ENCODE peak calls at places on chromosomes 12 and 14, in four cellular contexts. J, Z, N and B are unnamed samples.

GRCh38 chr12:49482095-49483051 is 56.5 kb upstream of the KCNH3 start:
- DNase-seq in Z (no peak), N (no peak), J (no peak), B (no peak)

GRCh38 chr12:101671157-101671791 is 26.2 kb upstream of the CHPT1 start:
- DNase-seq in J (no peak), Z (no peak), N (no peak), B (no peak)

GRCh38 chr12:126936181-126936851 is 1330.7 kb upstream of the TMEM132C start:
- DNase-seq in N (no peak), Z (peak; percentile 33), J (no peak), B (no peak)

GRCh38 chr12:43332977-43333649 is 218.9 kb downstream of the ADAMTS20 start:
- DNase-seq in Z (no peak), J (no peak), N (no peak), B (no peak)

GRCh38 chr12:69682136-69682755 is 16.9 kb downstream of the BEST3 start:
- DNase-seq in Z (no peak), N (no peak), J (no peak), B (no peak)

GRCh38 chr12:105947906-105948305 is 190.8 kb downstream of the NUAK1 start:
- DNase-seq in J (no peak), Z (no peak), N (no peak), B (no peak)

GRCh38 chr14:101112351-101113107 is 209.0 kb upstream of the RTL1 start:
- DNase-seq in J (no peak), Z (no peak), N (no peak), B (no peak)

GRCh38 chr14:74085047-74085637 is 386 bp downstream of the LIN52 start:
- DNase-seq in N (peak; percentile 35), Z (no peak), J (peak; percentile 73), B (peak; percentile 23)

GRCh38 chr12:80400591-80400991 is 43.4 kb upstream of the PTPRQ start:
- DNase-seq in N (no peak), Z (no peak), J (peak; percentile 60), B (no peak)

GRCh38 chr14:65222434-65222833 is 120.1 kb upstream of the MAX start:
- DNase-seq in N (no peak), Z (peak; percentile 51), J (peak; percentile 67), B (no peak)

GRCh38 chr12:57151741-57152407 is 4.5 kb upstream of the LRP1-AS start:
- DNase-seq in J (no peak), Z (no peak), N (no peak), B (no peak)

GRCh38 chr12:20368653-20369163 is 371 bp downstream of the PDE3A start:
- DNase-seq in N (peak; percentile 67), Z (peak; percentile 9), J (peak; percentile 76), B (no peak)

GRCh38 chr12:58268080-58268479 is 326.7 kb downstream of the ATP23 start:
- DNase-seq in Z (no peak), N (no peak), J (no peak), B (no peak)

GRCh38 chr12:3135522-3136461 is 58.6 kb downstream of the TSPAN9 start:
- DNase-seq in J (peak; percentile 84), N (peak; percentile 84), Z (peak; percentile 26), B (peak; percentile 31)

GRCh38 chr12:91819132-91819447 is 326.6 kb downstream of the BTG1 start:
- DNase-seq in J (no peak), Z (peak; percentile 43), N (no peak), B (no peak)

GRCh38 chr12:104605685-104606084 is 148.9 kb downstream of the CHST11 start:
- DNase-seq in N (no peak), J (no peak), Z (no peak), B (peak; percentile 29)

GRCh38 chr14:101887219-101887618 is 77.2 kb upstream of the DYNC1H1 start:
- DNase-seq in Z (no peak), N (no peak), J (no peak), B (no peak)

GRCh38 chr14:50230601-50231474 is 540 bp downstream of the SOS2 start:
- DNase-seq in Z (peak; percentile 39), N (no peak), J (peak; percentile 26), B (peak; percentile 64)

GRCh38 chr12:112685321-112685720 is 106.2 kb upstream of the RPH3A start:
- DNase-seq in N (no peak), J (no peak), Z (no peak), B (no peak)

GRCh38 chr12:116104167-116104750 is 173.2 kb downstream of the MED13L start:
- DNase-seq in Z (no peak), N (no peak), J (no peak), B (no peak)

GRCh38 chr14:21526672-21527319 is 650 bp upstream of the SALL2 start:
- DNase-seq in N (peak; percentile 84), Z (no peak), J (peak; percentile 94), B (no peak)

GRCh38 chr14:21527320-21527679 is 1.2 kb upstream of the SALL2 start:
- DNase-seq in N (no peak), J (no peak), Z (no peak), B (no peak)

GRCh38 chr14:21525995-21526671 is at the start of gene SALL2:
- DNase-seq in N (peak; percentile 92), J (peak; percentile 98), Z (peak; percentile 80), B (peak; percentile 79)

GRCh38 chr14:21529515-21529914 is 3.4 kb upstream of the SALL2 start:
- DNase-seq in Z (no peak), N (no peak), J (no peak), B (no peak)

DNA sequence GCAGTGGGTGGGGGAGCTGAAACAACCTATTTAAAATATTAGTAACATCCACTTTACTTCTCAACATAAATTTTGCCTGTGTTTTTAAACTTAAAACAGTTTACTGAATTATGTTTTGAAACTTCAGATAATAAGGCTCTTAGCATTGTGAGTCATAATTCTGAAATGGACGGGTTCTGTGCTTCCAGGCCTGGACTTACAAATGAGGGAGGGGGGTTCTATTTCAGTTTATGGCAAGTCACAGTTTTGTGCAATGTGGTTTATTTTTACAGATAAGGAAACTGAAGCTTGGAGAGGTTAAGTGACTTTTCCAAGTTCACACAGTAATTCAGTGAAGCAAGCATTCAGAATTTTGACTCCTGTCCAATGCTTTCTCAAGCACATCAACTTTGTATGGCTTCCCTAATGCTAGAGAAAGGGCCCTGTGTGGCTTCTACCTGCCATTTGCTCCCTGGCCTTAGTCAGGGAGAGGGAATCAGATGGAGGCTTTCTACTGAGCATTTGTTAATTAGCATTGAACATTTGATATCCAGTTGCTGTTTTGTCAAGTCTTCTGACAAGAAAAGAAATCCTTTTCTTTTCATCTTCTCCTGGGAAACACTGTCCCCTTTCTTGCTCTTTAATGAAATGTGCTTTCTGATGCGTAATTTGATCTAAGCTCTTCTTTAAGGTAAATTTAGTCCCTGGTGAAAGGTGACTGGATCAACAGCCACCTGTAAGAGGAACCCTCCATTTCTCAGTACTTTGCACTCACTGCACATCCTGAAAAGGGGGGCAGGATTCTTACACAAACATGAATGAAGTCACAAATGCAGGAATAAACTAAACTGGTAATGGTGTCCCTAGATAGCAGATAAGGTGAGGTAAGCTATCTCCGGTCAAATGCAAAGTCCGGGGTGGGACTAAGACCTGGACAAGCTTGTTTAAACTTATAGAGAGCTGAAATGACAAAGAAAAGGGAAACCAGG is 2.5 kb upstream of the SALL2 start:
- DNase-seq in Z (no peak), J (no peak), N (no peak), B (no peak)
- H3K27ac ChIP-seq in Z (no peak overlapping the region), J (peak overlapping the region; percentile 100), N (peak overlapping the region; percentile 80), B (no peak overlapping the region)

GRCh38 chr12:54608786-54609185 is 20.3 kb upstream of the PPP1R1A start:
- DNase-seq in J (no peak), Z (no peak), N (no peak), B (no peak)
- H3K27me3 ChIP-seq in J (peaks cover 73% of the 10 kb centered on the region), Z (no peaks in the 10 kb centered on the region), N (no peaks in the 10 kb centered on the region), B (no peaks in the 10 kb centered on the region)

DNA sequence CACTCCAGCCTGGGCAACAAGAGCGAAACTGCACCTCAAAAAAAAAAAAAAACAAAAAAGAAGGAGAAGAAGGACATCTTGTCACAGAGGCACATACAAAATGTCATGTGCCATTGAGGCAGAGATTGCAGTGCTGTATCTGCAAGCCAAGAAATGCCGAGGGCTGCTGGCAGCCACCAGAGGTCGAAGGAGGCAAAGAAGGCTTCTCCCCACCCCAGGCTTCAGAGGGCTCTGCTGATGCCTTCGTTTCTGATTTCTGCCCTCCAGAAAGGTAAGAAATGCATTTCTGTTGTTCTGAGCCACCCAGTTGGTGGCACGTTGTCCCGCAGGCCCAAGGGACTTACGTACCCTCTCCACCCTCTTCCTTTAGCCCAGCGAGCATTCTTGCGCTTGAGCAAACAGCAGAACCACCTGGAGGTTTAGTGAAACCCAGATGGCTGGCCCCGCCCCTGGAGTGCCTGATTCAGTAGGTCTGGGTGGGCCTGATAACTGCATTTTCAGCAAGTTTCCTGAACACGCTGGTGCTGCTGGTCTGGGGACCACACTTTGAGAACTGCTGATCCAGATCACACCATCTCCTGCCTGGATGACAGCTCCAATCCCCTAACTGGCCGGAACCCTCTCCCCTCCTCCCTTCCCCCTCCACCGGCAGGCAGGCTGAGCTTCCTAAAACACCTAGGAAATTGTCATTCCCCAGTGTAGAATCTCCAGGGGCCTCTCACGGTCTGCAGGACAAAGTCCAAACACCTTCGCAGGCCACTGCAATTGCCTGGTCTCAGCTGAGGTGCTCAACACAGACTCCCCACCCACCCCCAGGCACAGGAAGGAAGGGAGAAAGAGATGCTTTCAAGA is 21.1 kb upstream of the SCARB1 start:
- DNase-seq in Z (no peak), N (no peak), J (peak; percentile 43), B (no peak)
- H3K27ac ChIP-seq in Z (no peak overlapping the region), N (no peak overlapping the region), J (no peak overlapping the region), B (no peak overlapping the region)

GRCh38 chr12:165862-166368 is 48.0 kb downstream of the SLC6A12 start:
- DNase-seq in Z (no peak), J (no peak), N (no peak), B (no peak)
- H3K27me3 ChIP-seq in Z (no peaks in the 10 kb centered on the region), J (peaks cover 11% of the 10 kb centered on the region), N (no peaks in the 10 kb centered on the region), B (no peaks in the 10 kb centered on the region)

DNA sequence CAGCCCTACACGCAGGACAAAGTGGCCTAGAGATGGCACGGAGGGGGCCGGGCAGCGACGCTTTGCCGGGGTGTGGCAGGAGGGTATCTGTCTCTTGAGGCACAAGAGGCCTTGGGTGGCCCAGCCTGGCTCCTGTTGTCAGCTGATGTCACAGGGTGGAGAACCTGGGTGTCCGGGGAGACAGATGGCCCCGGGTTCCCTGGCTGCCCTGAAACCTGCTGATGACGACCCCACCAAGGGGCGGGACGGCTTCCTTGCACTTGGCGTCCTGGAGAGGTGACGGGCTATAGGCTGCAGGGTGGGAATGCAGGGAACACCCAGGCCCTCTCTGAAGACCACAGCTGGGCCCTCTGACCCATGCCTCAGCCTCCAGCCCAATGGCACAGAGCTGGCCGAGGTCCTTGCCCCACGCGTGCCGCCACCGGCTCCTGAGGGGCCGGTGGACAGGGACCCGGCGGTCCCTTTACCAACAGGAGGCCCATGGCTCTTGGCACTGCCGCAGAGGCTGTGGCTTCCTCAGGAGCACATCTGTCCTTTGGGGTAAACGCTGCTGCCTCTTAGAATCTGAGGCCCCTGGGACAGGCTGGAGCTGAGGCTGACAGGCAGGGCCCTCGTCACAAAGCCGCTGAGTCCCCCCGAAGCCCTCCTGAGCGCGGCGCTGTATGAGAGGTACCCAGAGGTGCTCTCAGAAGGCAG is 16.4 kb downstream of the TRMT61A start:
- DNase-seq in N (no peak), J (no peak), Z (no peak), B (no peak)
- H3K27ac ChIP-seq in N (no peak overlapping the region), J (no peak overlapping the region), Z (no peak overlapping the region), B (no peak overlapping the region)